ENCODE peak calls at places on chromosome 2, in ten cellular contexts. O is stomach, W is bronchial epithelial cell, N is astrocyte of the cerebellum, T is heart left ventricle, C is psoas muscle, H is A549, L is lower lobe of right lung, D is A673, E is fibroblast of mammary gland. Z is an unnamed sample.

GRCh38 chr2:53787255-53787910 is 539 bp downstream of the ERLEC1 start:
- DNase-seq in C (no peak), D (peak), E (peak), W (peak), L (no peak), N (no peak), H (no peak), T (no peak), O (no peak), Z (no peak)

GRCh38 chr2:67604360-67604759 is 207.2 kb downstream of the ETAA1 start:
- DNase-seq in W (no peak), O (no peak), N (no peak), E (peak), H (no peak), L (no peak), C (no peak), T (no peak), D (no peak), Z (no peak)

GRCh38 chr2:58919316-58919715 is 678.2 kb upstream of the FANCL start:
- DNase-seq in T (no peak), W (no peak), D (no peak), H (no peak), O (no peak), N (no peak), L (no peak), C (no peak), E (no peak), Z (no peak)

GRCh38 chr2:217223222-217223930 is 363.5 kb upstream of the TNP1 start:
- DNase-seq in T (peak), C (no peak), H (no peak), W (peak), N (peak), O (no peak), L (no peak), D (peak), E (peak), Z (peak)

GRCh38 chr2:98134138-98134537 is 47.2 kb downstream of the VWA3B start:
- DNase-seq in W (no peak), D (peak), C (peak), E (peak), H (no peak), O (no peak), T (peak), L (peak), N (peak), Z (no peak)

GRCh38 chr2:71607490-71607889 is 154.1 kb downstream of the DYSF start:
- DNase-seq in N (no peak), E (no peak), H (no peak), W (no peak), L (peak), C (peak), T (peak), O (no peak), D (no peak), Z (no peak)

GRCh38 chr2:47401789-47402554 is 984 bp upstream of the MSH2 start:
- DNase-seq in L (no peak), N (no peak), D (no peak), W (no peak), E (no peak), T (no peak), O (peak), C (no peak), H (no peak), Z (no peak)

GRCh38 chr2:216504376-216504762 is 5.7 kb downstream of the RPL37A start:
- DNase-seq in L (no peak), C (no peak), H (no peak), T (no peak), E (no peak), O (no peak), D (no peak), N (no peak), W (no peak), Z (no peak)

GRCh38 chr2:231877533-231878456 is 48.4 kb downstream of the NPPC start:
- DNase-seq in C (no peak), N (peak), O (no peak), D (no peak), L (no peak), E (no peak), H (peak), W (peak), T (no peak), Z (no peak)

GRCh38 chr2:191847764-191848163 is 876 bp upstream of the CAVIN2 start:
- DNase-seq in L (no peak), N (no peak), W (no peak), C (no peak), T (no peak), O (no peak), D (no peak), E (no peak), H (no peak), Z (no peak)

GRCh38 chr2:191845876-191846786 is 757 bp downstream of the CAVIN2 start:
- DNase-seq in C (no peak), E (no peak), H (no peak), N (no peak), T (no peak), W (no peak), D (no peak), L (peak), O (no peak), Z (no peak)

GRCh38 chr2:191845248-191845715 is 1.6 kb downstream of the CAVIN2 start:
- DNase-seq in T (peak), H (no peak), D (no peak), N (no peak), W (no peak), L (peak), O (no peak), E (peak), C (peak), Z (no peak)

GRCh38 chr2:191846787-191847620 is at the start of gene CAVIN2:
- DNase-seq in O (peak), C (peak), L (peak), T (peak), H (peak), E (peak), W (peak), D (peak), N (peak), Z (no peak)

DNA sequence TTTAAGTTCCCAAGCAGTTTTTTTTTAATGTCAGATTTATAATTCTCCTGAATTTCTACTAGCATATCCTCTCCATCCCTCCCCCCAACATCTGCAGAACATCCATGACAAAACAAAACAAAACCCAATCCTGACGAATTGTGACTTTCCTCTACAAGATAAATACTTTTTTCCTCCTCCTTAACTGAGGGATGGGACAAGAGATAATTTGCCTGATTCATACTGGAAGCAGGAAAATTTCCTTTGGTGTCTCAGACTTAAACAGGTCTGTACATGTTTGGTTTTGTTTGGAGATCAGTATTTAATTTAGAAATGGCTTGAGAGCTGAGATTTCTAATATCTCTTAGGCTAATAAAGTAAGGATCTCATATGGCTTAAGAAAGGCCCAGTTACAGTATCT is 2.2 kb downstream of the CAVIN2 start:
- DNase-seq in E (peak), H (no peak), C (no peak), D (no peak), W (peak), N (no peak), T (no peak), O (no peak), L (no peak), Z (no peak)
- H3K4me3 ChIP-seq in E (peak), H (peak), C (peak), D (no peak), W (peak), N (no peak), T (peak), O (peak), L (peak), Z (no peak)

DNA sequence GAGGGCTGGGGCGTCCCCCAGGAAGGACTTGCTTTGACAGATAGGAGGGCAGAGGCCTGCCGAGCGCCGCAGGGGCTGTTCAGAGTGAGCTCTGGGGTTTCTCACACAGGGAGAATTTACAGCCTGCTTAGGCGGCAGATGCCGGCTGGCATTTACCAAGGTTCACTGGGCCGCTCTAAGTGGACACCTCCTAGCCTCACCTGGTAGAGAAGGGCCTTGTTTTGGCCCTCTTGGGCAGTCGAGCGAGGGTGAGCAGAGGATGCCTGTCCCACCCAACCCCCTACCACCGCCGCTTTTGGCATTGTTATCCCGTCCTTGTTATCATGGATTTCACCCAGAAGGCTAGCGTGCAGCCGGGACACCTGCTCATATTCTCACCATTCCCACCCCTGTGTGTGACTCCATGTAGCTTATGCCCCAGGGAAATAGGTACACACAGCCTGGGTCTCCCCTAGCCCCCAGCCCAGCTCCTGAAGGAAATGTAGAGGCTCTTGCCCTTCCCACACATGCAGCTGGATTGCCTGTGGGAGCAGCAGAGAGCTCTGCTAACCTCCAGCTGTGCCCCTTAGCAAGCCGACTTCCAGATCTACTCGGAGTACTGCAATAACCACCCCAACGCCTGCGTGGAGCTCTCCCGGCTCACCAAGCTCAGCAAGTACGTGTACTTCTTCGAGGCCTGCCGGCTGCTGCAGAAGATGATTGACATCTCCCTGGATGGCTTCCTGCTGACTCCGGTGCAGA is 52.4 kb downstream of the FAM168B start:
- DNase-seq in T (no peak), N (no peak), D (peak), O (no peak), E (no peak), L (peak), C (no peak), H (no peak), W (no peak), Z (no peak)
- TF ChIP-seq CTCF in T (no peak), N (peak), D (peak), O (no peak), E (peak), L (no peak), C (no peak), H (no peak), W (no peak), Z (no peak)

GRCh38 chr2:196167666-196168065 is 3.7 kb downstream of the STK17B start:
- DNase-seq in L (no peak), O (no peak), D (no peak), T (no peak), H (no peak), E (no peak), N (no peak), C (no peak), W (no peak), Z (no peak)

GRCh38 chr2:196168181-196168580 is 3.2 kb downstream of the STK17B start:
- DNase-seq in O (no peak), E (peak), D (peak), T (no peak), L (no peak), W (peak), N (no peak), C (no peak), H (no peak), Z (no peak)

GRCh38 chr2:196165016-196165415 is 6.4 kb downstream of the STK17B start:
- DNase-seq in C (no peak), O (no peak), W (no peak), T (no peak), L (no peak), D (no peak), E (no peak), N (no peak), H (no peak), Z (no peak)

GRCh38 chr2:196169521-196169920 is 1.9 kb downstream of the STK17B start:
- DNase-seq in N (no peak), T (no peak), H (no peak), W (no peak), E (peak), D (no peak), C (no peak), L (no peak), O (no peak), Z (no peak)

GRCh38 chr2:196166876-196167275 is 4.5 kb downstream of the STK17B start:
- DNase-seq in D (no peak), N (peak), H (no peak), E (peak), T (no peak), L (no peak), C (no peak), W (peak), O (no peak), Z (no peak)
- H3K4me3 ChIP-seq in D (no peak), N (no peak), H (no peak), E (no peak), T (no peak), L (peak), C (no peak), W (no peak), O (peak), Z (no peak)

GRCh38 chr2:151619337-151619989 is 114.8 kb downstream of the NEB start:
- DNase-seq in L (no peak), D (peak), C (no peak), N (no peak), O (no peak), W (no peak), T (no peak), H (no peak), E (peak), Z (no peak)
- TF ChIP-seq CTCF in L (no peak), D (no peak), C (no peak), N (peak), O (no peak), W (no peak), T (no peak), H (no peak), E (peak), Z (no peak)

DNA sequence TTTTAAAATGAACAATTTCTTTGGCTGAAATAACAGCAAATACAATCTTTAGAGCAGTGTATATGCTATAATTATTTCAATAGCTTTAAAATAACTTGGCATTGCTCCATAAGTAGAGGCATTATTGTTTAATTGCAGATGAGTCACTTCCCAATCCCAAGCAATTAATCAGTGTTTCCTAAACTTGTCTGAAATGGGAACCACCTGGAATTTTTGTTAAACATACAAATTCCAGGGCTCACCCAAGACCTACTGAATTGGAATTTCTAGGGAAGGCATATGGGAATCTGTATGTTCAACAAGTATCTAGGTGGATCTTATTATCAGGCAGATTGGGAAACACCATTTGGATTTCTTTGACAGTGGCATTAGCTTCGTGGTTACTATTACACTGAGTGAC is 27.1 kb upstream of the FMNL2 start:
- DNase-seq in C (no peak), W (peak), N (no peak), H (no peak), L (no peak), O (no peak), T (no peak), E (no peak), D (peak), Z (no peak)
- H3K4me3 ChIP-seq in C (no peak), W (no peak), N (no peak), H (no peak), L (no peak), O (no peak), T (no peak), E (no peak), D (no peak), Z (no peak)

GRCh38 chr2:78355967-78356366 is 669.5 kb upstream of the REG3G start:
- DNase-seq in E (no peak), L (no peak), H (no peak), D (no peak), C (no peak), T (no peak), O (no peak), N (no peak), W (no peak), Z (no peak)

GRCh38 chr2:78351208-78351607 is 674.3 kb upstream of the REG3G start:
- DNase-seq in C (no peak), D (peak), O (no peak), H (peak), N (no peak), W (peak), T (no peak), L (no peak), E (no peak), Z (no peak)
- TF ChIP-seq CTCF in C (peak), D (peak), O (no peak), H (peak), N (no peak), W (no peak), T (no peak), L (no peak), E (no peak), Z (no peak)

GRCh38 chr2:15913146-15913545 is 27.2 kb upstream of the MYCN start:
- DNase-seq in H (no peak), D (no peak), N (no peak), E (no peak), T (no peak), L (no peak), O (no peak), W (no peak), C (no peak), Z (no peak)
- H3K4me3 ChIP-seq in H (no peak), D (no peak), N (no peak), E (no peak), T (no peak), L (no peak), O (no peak), W (no peak), C (no peak), Z (no peak)

DNA sequence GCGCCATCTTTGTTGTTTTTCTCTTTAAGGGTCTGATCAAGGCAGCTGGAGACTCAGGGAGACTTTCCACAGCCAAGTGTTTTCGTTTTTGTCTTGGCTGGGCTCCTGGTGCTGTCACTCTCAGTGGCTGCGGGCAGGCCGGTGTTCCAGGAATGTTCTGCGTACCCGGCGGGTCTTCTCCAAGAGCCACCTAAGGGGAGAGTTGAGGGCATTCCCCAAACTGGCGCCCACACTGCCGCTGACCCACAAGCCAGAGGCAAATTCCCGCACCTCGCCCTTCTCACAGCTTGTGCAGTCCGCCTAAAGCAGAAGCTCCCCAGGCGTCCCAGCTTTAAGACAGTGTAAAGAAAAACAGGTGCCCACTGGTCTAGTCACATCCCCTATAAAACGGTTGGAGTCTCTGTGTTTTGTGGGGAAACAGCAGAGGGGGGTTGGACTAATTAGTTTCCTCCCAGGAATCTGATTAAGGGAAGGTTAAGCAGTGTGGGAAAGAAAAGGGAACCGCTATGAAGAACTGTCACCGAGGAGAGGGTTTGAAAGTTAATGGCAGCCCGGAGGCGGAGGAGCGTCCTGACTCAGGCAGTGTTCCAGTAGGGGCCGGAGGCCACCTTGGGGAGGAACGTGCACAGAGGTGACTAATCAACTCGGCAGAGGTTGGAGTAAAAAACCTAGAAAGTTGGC is 224.5 kb downstream of the SLC4A3 start:
- DNase-seq in N (no peak), D (peak), C (no peak), E (peak), T (no peak), O (no peak), W (peak), L (no peak), H (peak), Z (no peak)
- TF ChIP-seq CTCF in N (no peak), D (no peak), C (no peak), E (no peak), T (no peak), O (no peak), W (no peak), L (no peak), H (no peak), Z (no peak)

DNA sequence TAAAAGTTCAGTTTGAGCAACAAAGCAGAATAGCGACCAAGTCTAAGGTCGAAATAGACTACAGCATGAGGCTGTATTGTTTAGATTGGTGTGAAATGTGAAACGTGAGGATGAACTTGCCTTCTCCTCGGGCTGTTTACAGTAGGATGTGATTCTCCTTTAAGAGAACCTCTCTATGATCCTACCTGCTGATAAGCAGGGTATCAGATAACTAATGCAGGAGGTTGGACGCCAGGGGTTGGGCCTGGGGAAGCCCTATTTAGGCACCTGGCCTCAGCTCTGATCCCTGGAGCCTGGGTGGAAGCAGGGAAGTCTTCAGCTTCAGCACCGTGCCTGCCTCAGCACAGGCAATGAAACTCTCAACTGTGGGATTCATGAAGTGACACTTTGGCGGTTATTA is 11.4 kb downstream of the CRYGD start:
- DNase-seq in T (no peak), C (no peak), O (no peak), L (no peak), D (no peak), E (no peak), N (no peak), W (peak), H (no peak), Z (no peak)
- H3K4me3 ChIP-seq in T (no peak), C (no peak), O (no peak), L (no peak), D (no peak), E (no peak), N (no peak), W (no peak), H (no peak), Z (no peak)